ENCODE peak calls at places on chromosomes 3 and 15, in six cellular contexts. O is GM23338; J is prostate gland; U is CD8-positive, alpha-beta T cell; P is esophagus squamous epithelium; G is body of pancreas. Z is an unnamed sample.
A peak's percentile ranks its signal among the peaks of the same experiment; 100 is the strongest.

GRCh38 chr3:46853441-46854410 is 9.5 kb downstream of the MYL3 start:
- DNase-seq in J (no peak), O (no peak), P (no peak), U (no peak), G (peak; percentile 0), Z (peak; percentile 27)

GRCh38 chr15:25810631-25811077 is 52.5 kb downstream of the ATP10A start:
- DNase-seq in O (peak; percentile 70), J (no peak), G (no peak), P (no peak), U (peak; percentile 55), Z (no peak)

GRCh38 chr3:17233398-17233800 is 348.6 kb downstream of the PLCL2 start:
- DNase-seq in U (peak; percentile 35), P (no peak), J (peak; percentile 5), G (no peak), O (peak; percentile 69), Z (peak; percentile 25)

GRCh38 chr3:147653309-147653923 is 244.3 kb downstream of the ZIC1 start:
- DNase-seq in J (no peak), U (no peak), O (no peak), G (no peak), P (no peak), Z (no peak)

GRCh38 chr15:29821416-29822099 is 710 bp downstream of the TJP1 start:
- DNase-seq in P (no peak), O (peak; percentile 92), U (peak; percentile 27), J (peak; percentile 77), G (peak; percentile 92), Z (peak; percentile 78)

GRCh38 chr3:146134348-146135117 is 26.5 kb downstream of the PLOD2 start:
- DNase-seq in P (no peak), U (no peak), O (peak; percentile 73), G (no peak), J (no peak), Z (no peak)

GRCh38 chr3:101453966-101454365 is 59.0 kb downstream of the SENP7 start:
- DNase-seq in G (no peak), O (no peak), J (no peak), U (no peak), P (no peak), Z (no peak)

GRCh38 chr15:56038015-56038414 is 44.6 kb upstream of the NEDD4 start:
- DNase-seq in O (no peak), P (no peak), U (no peak), G (no peak), J (no peak), Z (no peak)

GRCh38 chr3:174330303-174330702 is 528.8 kb upstream of the NAALADL2 start:
- DNase-seq in J (no peak), O (no peak), P (no peak), U (no peak), G (no peak), Z (no peak)

GRCh38 chr3:126894516-126894915 is 88.4 kb upstream of the PLXNA1 start:
- DNase-seq in O (no peak), J (no peak), U (no peak), G (no peak), P (no peak), Z (no peak)

GRCh38 chr15:77030042-77030927 is 35.4 kb downstream of the PSTPIP1 start:
- DNase-seq in J (no peak), U (no peak), P (no peak), G (peak; percentile 6), O (peak; percentile 54), Z (peak; percentile 45)

GRCh38 chr3:140344601-140345000 is 333.3 kb upstream of the TRIM42 start:
- DNase-seq in U (no peak), O (no peak), J (no peak), P (no peak), G (no peak), Z (no peak)

GRCh38 chr3:117719316-117719926 is 1009.8 kb downstream of the TUSC7 start:
- DNase-seq in J (no peak), G (peak; percentile 11), U (no peak), P (no peak), O (peak; percentile 63), Z (peak; percentile 16)

GRCh38 chr3:40262331-40262730 is 47.2 kb upstream of the EIF1B start:
- DNase-seq in J (no peak), O (no peak), P (no peak), G (no peak), U (no peak), Z (no peak)

GRCh38 chr3:47440131-47440530 is 35.6 kb downstream of the SCAP start:
- DNase-seq in J (no peak), G (no peak), U (no peak), P (no peak), O (peak; percentile 53), Z (no peak)

GRCh38 chr3:66822059-66823009 is 175.8 kb upstream of the KBTBD8 start:
- DNase-seq in G (peak; percentile 80), U (peak; percentile 67), O (peak; percentile 91), J (peak; percentile 70), P (no peak), Z (peak; percentile 90)

GRCh38 chr3:10473581-10474438 is 31.6 kb downstream of the ATP2B2 start:
- DNase-seq in P (no peak), O (peak; percentile 21), J (no peak), G (no peak), U (no peak), Z (no peak)

GRCh38 chr15:24823473-24823872 is 131.3 kb upstream of the SNRPN start:
- DNase-seq in J (no peak), P (no peak), O (peak; percentile 97), G (peak; percentile 33), U (no peak), Z (no peak)

GRCh38 chr3:129650256-129650872 is 43.9 kb upstream of the PLXND1 start:
- DNase-seq in P (no peak), U (peak; percentile 56), O (peak; percentile 91), J (peak; percentile 73), G (peak; percentile 70), Z (no peak)

GRCh38 chr3:190455843-190456242 is 6.1 kb upstream of the TMEM207 start:
- DNase-seq in G (no peak), O (no peak), P (no peak), U (no peak), J (no peak), Z (no peak)

GRCh38 chr15:88218557-88219214 is 37.9 kb downstream of the NTRK3 start:
- DNase-seq in P (no peak), O (no peak), U (no peak), J (no peak), G (no peak), Z (no peak)

GRCh38 chr15:72554471-72555425 is 80.6 kb downstream of the ARIH1 start:
- DNase-seq in U (peak; percentile 25), G (no peak), O (no peak), P (no peak), J (no peak), Z (no peak)

GRCh38 chr15:95262866-95263564 is 1031.7 kb downstream of the MCTP2 start:
- DNase-seq in O (no peak), U (no peak), J (no peak), P (no peak), G (no peak), Z (no peak)

GRCh38 chr3:194272221-194272620 is 78.9 kb downstream of the CPN2 start:
- DNase-seq in P (no peak), O (no peak), U (no peak), G (no peak), J (no peak), Z (no peak)

GRCh38 chr15:35129361-35129760 is 44.3 kb upstream of the NANOGP8 start:
- DNase-seq in U (no peak), J (no peak), O (no peak), P (no peak), G (no peak), Z (no peak)

GRCh38 chr3:85254738-85255137 is 295.9 kb downstream of the CADM2 start:
- DNase-seq in O (no peak), J (no peak), G (no peak), P (no peak), U (no peak), Z (no peak)

GRCh38 chr3:66153471-66153870 is 67.3 kb upstream of the SLC25A26 start:
- DNase-seq in P (no peak), U (no peak), O (peak; percentile 26), J (no peak), G (no peak), Z (no peak)

GRCh38 chr3:123357275-123357674 is 91.6 kb downstream of the ADCY5 start:
- DNase-seq in O (no peak), P (no peak), U (no peak), G (no peak), J (no peak), Z (no peak)

GRCh38 chr15:66452971-66453580 is 44.5 kb downstream of the SNAPC5 start:
- DNase-seq in P (no peak), U (no peak), J (no peak), O (no peak), G (peak; percentile 16), Z (no peak)

DNA sequence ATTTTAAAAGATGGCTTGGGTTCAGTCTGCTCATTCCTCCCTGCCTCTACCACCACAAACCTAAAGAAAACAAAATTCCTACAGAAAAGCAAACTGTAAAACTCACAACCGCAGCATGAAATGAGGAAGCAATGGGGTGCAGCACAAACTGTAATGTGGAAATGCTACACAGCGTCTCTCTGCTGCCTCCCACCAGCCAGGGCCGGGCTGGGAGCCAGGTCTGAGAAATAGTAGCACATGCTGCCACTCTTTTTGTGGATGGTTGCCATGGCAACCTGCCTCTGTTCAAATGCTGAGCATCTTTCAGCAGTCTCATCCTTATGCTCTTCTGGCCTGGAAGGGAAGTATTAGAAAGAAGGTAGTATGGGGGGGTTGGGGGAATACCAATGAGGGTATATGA is 55.4 kb downstream of the EOMES start:
- DNase-seq in G (peak; percentile 37), U (no peak), O (peak; percentile 93), P (peak; percentile 16), J (no peak), Z (peak; percentile 48)
- TF ChIP-seq CTCF in G (no peak), U (no peak), O (no peak), P (no peak), J (no peak), Z (no peak)

GRCh38 chr3:133593243-133593642 is 19.8 kb downstream of the CDV3 start:
- DNase-seq in J (no peak), O (no peak), G (no peak), U (no peak), P (no peak), Z (no peak)
- H3K4me1 ChIP-seq in J (peaks cover 6% of the 10 kb centered on the region), O (no peaks in the 10 kb centered on the region), G (no peaks in the 10 kb centered on the region), U (no peaks in the 10 kb centered on the region), P (no peaks in the 10 kb centered on the region), Z (no peaks in the 10 kb centered on the region)

DNA sequence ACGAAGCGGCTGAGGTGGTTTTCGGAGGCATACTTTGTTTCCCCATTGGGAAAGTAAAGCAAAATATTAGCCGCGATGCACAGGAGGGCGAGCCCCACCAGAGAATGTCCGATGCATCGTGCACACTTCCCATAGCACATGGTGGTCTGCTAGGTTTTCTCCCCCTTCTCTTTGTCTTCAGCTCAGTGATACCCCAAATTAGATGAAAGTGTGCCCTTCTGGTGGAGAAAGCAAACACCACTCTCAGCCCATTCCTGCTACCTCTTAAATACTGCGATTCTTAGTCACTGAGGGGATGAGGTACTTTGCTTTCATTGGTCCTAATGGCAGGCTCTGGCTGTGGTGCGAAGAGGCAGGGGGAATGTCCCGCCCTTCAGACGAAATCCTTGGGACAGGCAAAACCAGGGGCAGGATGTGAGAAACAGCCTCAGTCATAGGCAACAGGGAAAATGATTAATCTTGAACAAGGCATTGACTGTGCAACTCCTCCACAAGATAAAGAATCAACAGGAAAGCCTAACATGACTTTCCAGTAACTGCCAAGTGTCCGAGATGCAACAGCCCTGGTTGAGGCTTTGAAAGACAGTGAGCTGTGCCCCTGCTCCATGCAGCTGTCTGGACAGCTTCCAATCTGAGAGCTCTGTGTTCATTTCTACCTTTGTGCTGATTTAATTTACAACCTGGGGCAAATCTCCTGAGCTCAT is at the start of gene TM4SF1:
- DNase-seq in P (no peak), J (peak; percentile 78), G (peak; percentile 73), O (peak; percentile 39), U (no peak), Z (peak; percentile 46)
- H3K4me3 ChIP-seq in P (peak within 1 kb of the TSS; percentile 42), J (peak within 1 kb of the TSS; percentile 31), G (peak within 1 kb of the TSS; percentile 52), O (no peak within 1 kb of the TSS), U (no peak within 1 kb of the TSS), Z (peak within 1 kb of the TSS; percentile 4)

GRCh38 chr3:178434206-178434805 is 101.9 kb upstream of the KCNMB2 start:
- DNase-seq in G (no peak), P (no peak), J (no peak), O (peak; percentile 43), U (no peak), Z (no peak)
- TF ChIP-seq CTCF in G (no peak), P (no peak), J (no peak), O (peak; percentile 50), U (no peak), Z (no peak)